ENCODE peak calls at places on chromosomes 4 and X, in six cellular contexts. One of them, this sample, is unnamed.

GRCh38 chr4:146835096-146835495 is 110.6 kb downstream of the TTC29 start:
- DNase-seq in fibroblast of the conjunctiva: no peak
- DNase-seq in ecto neural progenitor cell: no peak
- DNase-seq in fibroblast of pulmonary artery: no peak
- DNase-seq in NCI-H748 treated with DMSO at 0.1 percent for 48 hours: no peak
- DNase-seq in Kasumi-1: no peak
- DNase-seq in this sample: no peak

GRCh38 chrX:64338296-64338695 is 57.0 kb downstream of the MTMR8 start:
- DNase-seq in fibroblast of the conjunctiva: no peak
- DNase-seq in Kasumi-1: no peak
- DNase-seq in ecto neural progenitor cell: no peak
- DNase-seq in NCI-H748 treated with DMSO at 0.1 percent for 48 hours: no peak
- DNase-seq in fibroblast of pulmonary artery: no peak
- DNase-seq in this sample: no peak

GRCh38 chr4:73770917-73771316 is 30.5 kb downstream of the CXCL8 start:
- DNase-seq in ecto neural progenitor cell: no peak
- DNase-seq in NCI-H748 treated with DMSO at 0.1 percent for 48 hours: no peak
- DNase-seq in fibroblast of the conjunctiva: no peak
- DNase-seq in fibroblast of pulmonary artery: no peak
- DNase-seq in Kasumi-1: no peak
- DNase-seq in this sample: no peak

GRCh38 chr4:127846765-127847164 is 33.9 kb upstream of the PLK4 start:
- DNase-seq in fibroblast of pulmonary artery: no peak
- DNase-seq in fibroblast of the conjunctiva: no peak
- DNase-seq in NCI-H748 treated with DMSO at 0.1 percent for 48 hours: no peak
- DNase-seq in Kasumi-1: no peak
- DNase-seq in ecto neural progenitor cell: no peak
- DNase-seq in this sample: no peak

GRCh38 chr4:147793973-147794690 is 62.2 kb downstream of the ARHGAP10 start:
- DNase-seq in fibroblast of the conjunctiva: no peak
- DNase-seq in Kasumi-1: no peak
- DNase-seq in NCI-H748 treated with DMSO at 0.1 percent for 48 hours: no peak
- DNase-seq in fibroblast of pulmonary artery: no peak
- DNase-seq in ecto neural progenitor cell: no peak
- DNase-seq in this sample: no peak

GRCh38 chr4:37389967-37390580 is 145.5 kb downstream of the NWD2 start:
- DNase-seq in fibroblast of the conjunctiva: peak
- DNase-seq in NCI-H748 treated with DMSO at 0.1 percent for 48 hours: peak
- DNase-seq in ecto neural progenitor cell: no peak
- DNase-seq in fibroblast of pulmonary artery: peak
- DNase-seq in Kasumi-1: peak
- DNase-seq in this sample: peak

GRCh38 chrX:25105251-25105650 is 89.5 kb upstream of the ARX start:
- DNase-seq in NCI-H748 treated with DMSO at 0.1 percent for 48 hours: no peak
- DNase-seq in fibroblast of pulmonary artery: no peak
- DNase-seq in ecto neural progenitor cell: no peak
- DNase-seq in Kasumi-1: no peak
- DNase-seq in fibroblast of the conjunctiva: no peak
- DNase-seq in this sample: no peak

GRCh38 chrX:1502853-1503252 is 34.1 kb downstream of the P2RY8 start:
- DNase-seq in NCI-H748 treated with DMSO at 0.1 percent for 48 hours: no peak
- DNase-seq in ecto neural progenitor cell: no peak
- DNase-seq in Kasumi-1: no peak
- DNase-seq in fibroblast of the conjunctiva: no peak
- DNase-seq in fibroblast of pulmonary artery: no peak
- DNase-seq in this sample: no peak

GRCh38 chr4:98566491-98567008 is 91.9 kb downstream of the TSPAN5 start:
- DNase-seq in NCI-H748 treated with DMSO at 0.1 percent for 48 hours: no peak
- DNase-seq in fibroblast of the conjunctiva: no peak
- DNase-seq in fibroblast of pulmonary artery: peak
- DNase-seq in Kasumi-1: no peak
- DNase-seq in ecto neural progenitor cell: no peak
- DNase-seq in this sample: no peak

GRCh38 chr4:3386486-3386885 is 55.3 kb upstream of the HGFAC start:
- DNase-seq in fibroblast of the conjunctiva: no peak
- DNase-seq in fibroblast of pulmonary artery: no peak
- DNase-seq in ecto neural progenitor cell: no peak
- DNase-seq in Kasumi-1: no peak
- DNase-seq in NCI-H748 treated with DMSO at 0.1 percent for 48 hours: no peak
- DNase-seq in this sample: no peak

GRCh38 chrX:148664171-148664570 is 163.8 kb downstream of the AFF2 start:
- DNase-seq in NCI-H748 treated with DMSO at 0.1 percent for 48 hours: no peak
- DNase-seq in fibroblast of the conjunctiva: no peak
- DNase-seq in Kasumi-1: no peak
- DNase-seq in fibroblast of pulmonary artery: no peak
- DNase-seq in ecto neural progenitor cell: no peak
- DNase-seq in this sample: no peak

GRCh38 chr4:167021545-167022155 is 212.6 kb downstream of the SPOCK3 start:
- DNase-seq in NCI-H748 treated with DMSO at 0.1 percent for 48 hours: peak
- DNase-seq in fibroblast of the conjunctiva: peak
- DNase-seq in Kasumi-1: peak
- DNase-seq in ecto neural progenitor cell: peak
- DNase-seq in fibroblast of pulmonary artery: peak
- DNase-seq in this sample: peak

GRCh38 chr4:136526517-136526916 is 1005.8 kb downstream of the PCDH18 start:
- DNase-seq in NCI-H748 treated with DMSO at 0.1 percent for 48 hours: no peak
- DNase-seq in fibroblast of pulmonary artery: no peak
- DNase-seq in fibroblast of the conjunctiva: no peak
- DNase-seq in Kasumi-1: no peak
- DNase-seq in ecto neural progenitor cell: no peak
- DNase-seq in this sample: peak

GRCh38 chr4:55311792-55312490 is 34.1 kb upstream of the SRD5A3 start:
- DNase-seq in ecto neural progenitor cell: no peak
- DNase-seq in Kasumi-1: no peak
- DNase-seq in fibroblast of pulmonary artery: peak
- DNase-seq in fibroblast of the conjunctiva: no peak
- DNase-seq in NCI-H748 treated with DMSO at 0.1 percent for 48 hours: no peak
- DNase-seq in this sample: no peak

GRCh38 chr4:2062808-2063524 is 3.8 kb downstream of the NAT8L start:
- DNase-seq in fibroblast of pulmonary artery: no peak
- DNase-seq in ecto neural progenitor cell: no peak
- DNase-seq in Kasumi-1: no peak
- DNase-seq in fibroblast of the conjunctiva: no peak
- DNase-seq in NCI-H748 treated with DMSO at 0.1 percent for 48 hours: no peak
- DNase-seq in this sample: no peak

GRCh38 chrX:115591420-115591819 is 30.4 kb downstream of the PLS3 start:
- DNase-seq in ecto neural progenitor cell: no peak
- DNase-seq in fibroblast of pulmonary artery: no peak
- DNase-seq in fibroblast of the conjunctiva: no peak
- DNase-seq in Kasumi-1: no peak
- DNase-seq in NCI-H748 treated with DMSO at 0.1 percent for 48 hours: no peak
- DNase-seq in this sample: no peak

GRCh38 chr4:38757945-38758344 is 24.8 kb downstream of the TLR10 start:
- DNase-seq in Kasumi-1: no peak
- DNase-seq in fibroblast of pulmonary artery: no peak
- DNase-seq in fibroblast of the conjunctiva: no peak
- DNase-seq in ecto neural progenitor cell: no peak
- DNase-seq in NCI-H748 treated with DMSO at 0.1 percent for 48 hours: no peak
- DNase-seq in this sample: no peak

GRCh38 chr4:182978152-182978827 is 61.1 kb upstream of the DCTD start:
- DNase-seq in NCI-H748 treated with DMSO at 0.1 percent for 48 hours: no peak
- DNase-seq in fibroblast of the conjunctiva: no peak
- DNase-seq in fibroblast of pulmonary artery: peak
- DNase-seq in Kasumi-1: no peak
- DNase-seq in ecto neural progenitor cell: no peak
- DNase-seq in this sample: no peak

GRCh38 chr4:472881-473574 is 25.9 kb downstream of the ZNF721 start:
- DNase-seq in ecto neural progenitor cell: no peak
- DNase-seq in fibroblast of pulmonary artery: peak
- DNase-seq in NCI-H748 treated with DMSO at 0.1 percent for 48 hours: no peak
- DNase-seq in Kasumi-1: peak
- DNase-seq in fibroblast of the conjunctiva: no peak
- DNase-seq in this sample: no peak

GRCh38 chrX:21509912-21510311 is 135.7 kb downstream of the CNKSR2 start:
- DNase-seq in Kasumi-1: no peak
- DNase-seq in ecto neural progenitor cell: no peak
- DNase-seq in fibroblast of the conjunctiva: no peak
- DNase-seq in NCI-H748 treated with DMSO at 0.1 percent for 48 hours: no peak
- DNase-seq in fibroblast of pulmonary artery: peak
- DNase-seq in this sample: no peak

GRCh38 chrX:131068945-131069719 is 11.0 kb downstream of the ARHGAP36 start:
- DNase-seq in fibroblast of the conjunctiva: no peak
- DNase-seq in fibroblast of pulmonary artery: peak
- DNase-seq in ecto neural progenitor cell: peak
- DNase-seq in Kasumi-1: peak
- DNase-seq in NCI-H748 treated with DMSO at 0.1 percent for 48 hours: no peak
- DNase-seq in this sample: no peak

GRCh38 chr4:10582059-10582686 is 102.4 kb downstream of the CLNK start:
- DNase-seq in fibroblast of pulmonary artery: peak
- DNase-seq in fibroblast of the conjunctiva: peak
- DNase-seq in ecto neural progenitor cell: no peak
- DNase-seq in NCI-H748 treated with DMSO at 0.1 percent for 48 hours: peak
- DNase-seq in Kasumi-1: peak
- DNase-seq in this sample: peak

GRCh38 chr4:40594261-40595178 is 35.1 kb downstream of the RBM47 start:
- DNase-seq in ecto neural progenitor cell: no peak
- DNase-seq in NCI-H748 treated with DMSO at 0.1 percent for 48 hours: no peak
- DNase-seq in fibroblast of pulmonary artery: peak
- DNase-seq in fibroblast of the conjunctiva: peak
- DNase-seq in Kasumi-1: no peak
- DNase-seq in this sample: no peak

GRCh38 chr4:110515676-110516075 is 39.7 kb downstream of the ENPEP start:
- DNase-seq in fibroblast of the conjunctiva: no peak
- DNase-seq in NCI-H748 treated with DMSO at 0.1 percent for 48 hours: no peak
- DNase-seq in fibroblast of pulmonary artery: no peak
- DNase-seq in Kasumi-1: no peak
- DNase-seq in ecto neural progenitor cell: no peak
- DNase-seq in this sample: no peak

GRCh38 chr4:76784237-76784636 is 113.7 kb downstream of the SOWAHB start:
- DNase-seq in fibroblast of pulmonary artery: no peak
- DNase-seq in fibroblast of the conjunctiva: no peak
- DNase-seq in ecto neural progenitor cell: no peak
- DNase-seq in Kasumi-1: no peak
- DNase-seq in NCI-H748 treated with DMSO at 0.1 percent for 48 hours: no peak
- DNase-seq in this sample: no peak

GRCh38 chrX:48800574-48801280 is 1.1 kb upstream of the HDAC6 start:
- DNase-seq in ecto neural progenitor cell: no peak
- DNase-seq in NCI-H748 treated with DMSO at 0.1 percent for 48 hours: no peak
- DNase-seq in fibroblast of the conjunctiva: no peak
- DNase-seq in Kasumi-1: no peak
- DNase-seq in fibroblast of pulmonary artery: no peak
- DNase-seq in this sample: no peak

GRCh38 chr4:32462944-32463343 is 1742.8 kb downstream of the PCDH7 start:
- DNase-seq in Kasumi-1: peak
- DNase-seq in fibroblast of the conjunctiva: peak
- DNase-seq in ecto neural progenitor cell: no peak
- DNase-seq in fibroblast of pulmonary artery: peak
- DNase-seq in NCI-H748 treated with DMSO at 0.1 percent for 48 hours: no peak
- DNase-seq in this sample: peak

GRCh38 chr4:32435320-32435719 is 1715.2 kb downstream of the PCDH7 start:
- DNase-seq in fibroblast of pulmonary artery: no peak
- DNase-seq in Kasumi-1: no peak
- DNase-seq in fibroblast of the conjunctiva: no peak
- DNase-seq in ecto neural progenitor cell: no peak
- DNase-seq in NCI-H748 treated with DMSO at 0.1 percent for 48 hours: no peak
- DNase-seq in this sample: no peak

GRCh38 chrX:136759968-136760367 is 20.8 kb downstream of the ARHGEF6 start:
- DNase-seq in fibroblast of pulmonary artery: no peak
- DNase-seq in ecto neural progenitor cell: no peak
- DNase-seq in fibroblast of the conjunctiva: no peak
- DNase-seq in NCI-H748 treated with DMSO at 0.1 percent for 48 hours: no peak
- DNase-seq in Kasumi-1: peak
- DNase-seq in this sample: no peak